ENCODE peak calls at places on chromosomes 13 and 19, in seven cellular contexts. M, S, L, Q, Z, K and C are unnamed samples.

GRCh38 chr13:68185767-68186166 is 955.6 kb upstream of the PCDH9 start:
- DNase-seq in Q (no peak), M (no peak), Z (no peak), L (no peak), K (no peak), S (peak), C (no peak)

GRCh38 chr13:87884874-87885273 is 213.7 kb downstream of the SLITRK5 start:
- DNase-seq in L (no peak), S (peak), Q (peak), Z (no peak), K (no peak), M (no peak), C (peak)

GRCh38 chr13:36875955-36876354 is 44.1 kb downstream of the SMAD9 start:
- DNase-seq in Q (no peak), Z (no peak), L (no peak), K (no peak), S (no peak), M (no peak), C (no peak)

GRCh38 chr19:1590641-1591397 is 1.8 kb downstream of the MBD3 start:
- DNase-seq in Q (no peak), Z (peak), M (peak), K (no peak), L (no peak), S (peak), C (peak)

GRCh38 chr13:23506071-23506820 is 64.0 kb upstream of the TNFRSF19 start:
- DNase-seq in L (no peak), Z (no peak), Q (peak), S (no peak), K (no peak), M (no peak), C (no peak)

GRCh38 chr13:26457212-26457611 is 100.3 kb upstream of the WASF3 start:
- DNase-seq in M (no peak), L (no peak), S (no peak), Q (peak), K (no peak), Z (no peak), C (no peak)

GRCh38 chr19:29013988-29014387 is 199.0 kb downstream of the UQCRFS1 start:
- DNase-seq in K (no peak), Z (no peak), M (no peak), Q (no peak), S (no peak), L (no peak), C (no peak)

GRCh38 chr13:98487522-98487921 is 89.4 kb downstream of the STK24 start:
- DNase-seq in Q (no peak), K (no peak), L (no peak), S (no peak), Z (no peak), M (no peak), C (no peak)

GRCh38 chr13:34161829-34162544 is 344.0 kb downstream of the RFC3 start:
- DNase-seq in S (peak), Z (no peak), M (no peak), K (no peak), Q (peak), L (no peak), C (peak)

GRCh38 chr19:13143135-13143534 is 7.0 kb downstream of the STX10 start:
- DNase-seq in M (no peak), L (no peak), K (no peak), Z (no peak), S (peak), Q (peak), C (no peak)

GRCh38 chr13:101942535-101943157 is 459.2 kb downstream of the FGF14 start:
- DNase-seq in S (no peak), Q (no peak), M (no peak), Z (no peak), L (peak), K (no peak), C (peak)

GRCh38 chr19:21092107-21092506 is 10.1 kb downstream of the ZNF714 start:
- DNase-seq in M (no peak), Q (peak), Z (no peak), K (no peak), S (peak), L (no peak), C (no peak)

GRCh38 chr13:66265446-66265845 is 964.7 kb downstream of the PCDH9 start:
- DNase-seq in L (no peak), Z (no peak), M (no peak), K (no peak), S (peak), Q (no peak), C (no peak)

GRCh38 chr19:28466107-28467045 is 746.6 kb downstream of the UQCRFS1 start:
- DNase-seq in L (peak), Z (no peak), K (peak), M (peak), S (peak), Q (peak), C (peak)

GRCh38 chr13:50969691-50970090 is 60.1 kb downstream of the RNASEH2B start:
- DNase-seq in S (peak), Z (no peak), Q (peak), K (no peak), M (peak), L (peak), C (no peak)

GRCh38 chr13:72850959-72851677 is 69.2 kb downstream of the PIBF1 start:
- DNase-seq in Q (no peak), S (no peak), L (no peak), K (no peak), Z (no peak), M (no peak), C (no peak)

GRCh38 chr19:17337675-17338439 is 504 bp downstream of the GTPBP3 start:
- DNase-seq in M (peak), K (no peak), S (no peak), Q (peak), L (no peak), Z (peak), C (peak)